ENCODE peak calls at places on chromosome 9, in ten cellular contexts. L, C, O, Z, Y, P, T, B, F and R are unnamed samples. For H3K79me2 and H3K4me1, the result is how much of the 10 kb centered on the place peaks cover.

GRCh38 chr9:101727621-101728524 is 10.6 kb downstream of the GRIN3A start:
- DNase-seq in F (no peak), C (peak), B (peak), T (peak), P (no peak), Y (no peak), L (peak), O (peak), Z (no peak), R (no peak)

GRCh38 chr9:86977205-86977835 is 30.0 kb upstream of the GAS1 start:
- DNase-seq in F (no peak), L (no peak), O (no peak), Y (no peak), Z (no peak), P (no peak), C (no peak), T (no peak), B (no peak), R (peak)

GRCh38 chr9:16125637-16126036 is 572.8 kb downstream of the CCDC171 start:
- DNase-seq in P (no peak), Y (no peak), F (no peak), T (no peak), L (no peak), O (no peak), C (no peak), B (no peak), Z (no peak), R (no peak)

GRCh38 chr9:129834489-129835127 is 467 bp downstream of the C9orf78 start:
- DNase-seq in Y (no peak), C (no peak), T (no peak), O (peak), L (peak), F (peak), B (no peak), Z (no peak), P (no peak), R (no peak)

GRCh38 chr9:70962761-70963445 is 158.5 kb downstream of the TRPM3 start:
- DNase-seq in Y (no peak), O (no peak), L (no peak), Z (no peak), P (no peak), F (no peak), T (no peak), C (no peak), B (no peak), R (peak)

GRCh38 chr9:130531670-130532069 is 47.7 kb upstream of the FUBP3 start:
- DNase-seq in Y (no peak), P (no peak), Z (no peak), B (no peak), C (no peak), F (no peak), O (no peak), T (peak), L (peak), R (no peak)

GRCh38 chr9:137492464-137493162 is 33.5 kb upstream of the NSMF start:
- DNase-seq in T (peak), B (peak), C (no peak), F (peak), P (no peak), Z (no peak), L (peak), Y (peak), O (no peak), R (peak)

GRCh38 chr9:23769307-23769935 is 56.6 kb downstream of the ELAVL2 start:
- DNase-seq in T (no peak), C (no peak), B (no peak), P (no peak), F (peak), L (no peak), Z (no peak), Y (no peak), O (peak), R (peak)

GRCh38 chr9:106864533-106865143 is 1.7 kb downstream of the ZNF462 start:
- DNase-seq in F (no peak), O (peak), P (no peak), B (no peak), L (peak), T (no peak), Z (peak), Y (no peak), C (peak), R (peak)

GRCh38 chr9:134630861-134631260 is 10.7 kb upstream of the COL5A1 start:
- DNase-seq in P (no peak), T (no peak), F (no peak), Y (no peak), L (no peak), O (no peak), Z (no peak), C (no peak), B (no peak), R (no peak)

GRCh38 chr9:97767891-97768290 is 70.8 kb upstream of the XPA start:
- DNase-seq in F (no peak), C (peak), Y (no peak), O (no peak), P (no peak), T (no peak), B (no peak), Z (no peak), L (no peak), R (no peak)

GRCh38 chr9:10274983-10275382 is 337.8 kb downstream of the PTPRD start:
- DNase-seq in B (no peak), T (no peak), Y (no peak), L (no peak), Z (peak), F (no peak), C (peak), O (no peak), P (no peak), R (no peak)
- TF ChIP-seq CTCF in B (peak), T (no peak), Y (no peak), L (peak), Z (peak), F (no peak), C (no peak), O (peak), P (peak), R (no peak)

GRCh38 chr9:115104908-115105307 is 13.0 kb downstream of the TNC start:
- DNase-seq in F (peak), C (peak), T (no peak), Z (no peak), O (no peak), P (no peak), B (no peak), L (no peak), Y (no peak), R (peak)

GRCh38 chr9:115107701-115108100 is 10.3 kb downstream of the TNC start:
- DNase-seq in Y (no peak), Z (no peak), L (no peak), B (no peak), F (no peak), O (no peak), C (no peak), P (no peak), T (no peak), R (no peak)

GRCh38 chr9:115106001-115106400 is 12.0 kb downstream of the TNC start:
- DNase-seq in C (peak), Y (no peak), T (no peak), B (no peak), Z (no peak), F (peak), P (no peak), L (no peak), O (peak), R (no peak)

GRCh38 chr9:115103746-115104477 is 14.0 kb downstream of the TNC start:
- DNase-seq in T (no peak), Y (no peak), O (no peak), C (no peak), B (no peak), L (no peak), Z (no peak), P (no peak), F (no peak), R (peak)

GRCh38 chr9:115106642-115107041 is 11.3 kb downstream of the TNC start:
- DNase-seq in F (no peak), Z (no peak), O (no peak), L (no peak), Y (no peak), C (peak), T (no peak), B (no peak), P (no peak), R (no peak)
- H3K79me2 ChIP-seq in F (under half), Z (under half), O (under half), L (half or more), Y (under half), C (half or more), T (under half), B (under half), P (under half), R (under half)

DNA sequence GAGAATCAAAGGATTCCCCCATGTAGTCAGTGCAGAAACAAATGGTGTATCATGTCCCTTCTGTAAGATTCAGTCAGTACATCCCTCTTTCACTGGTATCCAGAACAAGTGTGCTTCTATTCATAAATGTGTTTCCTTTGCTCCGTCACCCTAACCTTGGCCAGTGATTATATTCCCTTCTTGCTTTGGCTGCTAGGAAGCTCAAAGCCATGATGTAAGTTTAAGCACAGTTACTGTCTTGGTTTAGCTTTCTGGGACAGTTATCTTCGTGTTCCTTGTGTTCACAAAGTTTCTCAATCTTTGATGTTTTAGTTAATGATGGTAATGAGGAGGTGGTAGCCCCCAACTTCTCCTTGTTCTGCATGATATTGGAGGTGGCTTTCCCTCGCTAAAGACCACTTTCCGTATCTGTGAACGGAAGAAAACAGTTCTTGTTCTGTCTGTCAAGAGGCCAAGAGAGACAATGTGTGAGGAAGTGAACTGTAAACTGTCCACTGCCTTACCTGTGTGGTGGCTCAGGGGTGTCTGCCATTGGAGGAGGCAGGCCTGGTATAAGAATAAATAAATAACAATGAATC is 2.2 kb upstream of the AMBP start:
- DNase-seq in Y (no peak), T (no peak), C (no peak), L (no peak), O (no peak), F (no peak), Z (no peak), B (no peak), P (no peak), R (no peak)
- H3K4me1 ChIP-seq in Y (under half), T (under half), C (under half), L (under half), O (under half), F (under half), Z (under half), B (under half), P (under half), R (under half)

GRCh38 chr9:111979561-111979960 is 82.9 kb downstream of the UGCG start:
- DNase-seq in B (no peak), C (no peak), L (no peak), Z (no peak), F (no peak), P (no peak), O (no peak), Y (no peak), T (no peak), R (no peak)
- TF ChIP-seq CTCF in B (no peak), C (no peak), L (no peak), Z (no peak), F (no peak), P (no peak), O (no peak), Y (no peak), T (no peak), R (peak)

DNA sequence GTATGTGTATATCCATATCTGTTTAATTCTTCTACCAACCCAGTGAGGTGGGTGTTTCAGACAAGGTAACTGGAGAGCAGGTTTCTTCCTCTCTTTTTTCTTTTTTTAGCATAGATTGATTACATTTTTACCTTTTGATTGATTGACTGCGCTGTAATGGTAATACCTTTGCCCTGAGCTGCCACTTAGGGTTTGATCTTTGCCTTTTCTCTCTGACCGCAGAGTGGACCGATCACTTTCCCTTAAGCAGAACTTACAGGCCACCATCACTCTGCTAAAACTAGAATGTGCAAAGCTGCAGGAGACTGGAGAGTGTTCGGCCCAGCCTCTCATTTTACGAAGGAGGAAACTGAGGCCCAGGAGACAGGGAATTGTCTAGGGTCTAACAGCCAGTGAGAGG is 38.0 kb downstream of the RCL1 start:
- DNase-seq in O (no peak), T (no peak), F (no peak), L (no peak), Z (no peak), P (no peak), C (no peak), Y (no peak), B (no peak), R (no peak)
- H3K79me2 ChIP-seq in O (under half), T (half or more), F (under half), L (under half), Z (under half), P (under half), C (under half), Y (half or more), B (half or more), R (half or more)

DNA sequence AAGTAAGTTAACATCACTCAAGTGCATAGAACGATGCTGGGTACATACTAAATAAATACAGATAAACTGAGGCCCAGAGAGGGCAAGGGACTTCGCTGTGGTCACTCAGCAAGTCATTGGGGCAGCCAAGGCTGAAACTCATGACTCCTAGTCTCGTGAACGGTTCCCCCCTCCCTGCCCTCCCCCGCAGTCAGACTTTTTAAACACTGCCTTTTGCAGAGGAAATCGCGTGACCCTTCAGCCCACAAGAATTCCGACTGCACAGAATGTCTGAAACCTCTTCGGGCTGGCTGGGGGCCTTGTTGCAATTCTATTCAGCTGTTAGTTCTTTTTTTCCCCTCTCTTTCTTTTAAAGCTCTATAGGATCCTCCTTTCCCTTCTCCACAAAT is 28.1 kb downstream of the NEK6 start:
- DNase-seq in C (peak), O (peak), Y (no peak), Z (peak), T (peak), F (no peak), P (no peak), B (peak), L (no peak), R (no peak)
- H3K4me1 ChIP-seq in C (half or more), O (under half), Y (under half), Z (half or more), T (under half), F (under half), P (under half), B (under half), L (under half), R (under half)

DNA sequence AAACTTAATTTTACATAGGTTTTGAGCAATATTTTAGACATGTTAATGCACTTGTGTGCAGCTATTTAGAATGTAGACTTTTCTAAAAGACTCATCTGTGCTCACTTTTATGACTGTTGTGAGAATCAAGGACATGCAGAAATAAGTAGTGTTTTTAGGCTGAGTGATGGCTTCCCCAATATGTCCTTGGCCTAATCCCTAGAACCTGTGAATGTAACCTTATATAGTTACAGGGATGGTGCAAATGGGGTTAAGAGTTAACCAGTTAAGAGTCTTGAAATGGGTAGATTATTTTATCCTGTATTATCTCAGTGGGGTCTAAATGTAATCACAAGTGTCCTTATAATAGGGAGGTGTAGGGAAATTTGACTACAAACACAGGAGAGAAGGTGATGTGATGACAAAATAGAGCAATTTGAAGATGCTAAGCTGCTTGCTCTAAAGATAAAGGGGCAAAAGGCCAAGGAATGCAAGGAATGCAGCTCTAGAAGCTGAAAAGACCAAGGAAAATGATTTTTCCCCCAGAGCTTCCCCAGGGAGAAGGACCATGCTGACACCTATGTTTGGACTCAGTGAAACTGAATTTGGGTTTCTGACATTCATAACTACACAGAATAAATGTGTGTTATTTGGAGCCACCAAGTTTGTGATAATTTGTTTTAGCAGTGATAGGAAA is 298.0 kb upstream of the PAPPA start:
- DNase-seq in F (no peak), Y (no peak), L (no peak), O (no peak), P (no peak), T (no peak), Z (no peak), C (no peak), B (no peak), R (no peak)
- TF ChIP-seq CTCF in F (no peak), Y (no peak), L (no peak), O (no peak), P (no peak), T (no peak), Z (no peak), C (no peak), B (no peak), R (no peak)

GRCh38 chr9:109737295-109737694 is 42.7 kb upstream of the PALM2AKAP2 start:
- DNase-seq in F (no peak), Z (no peak), C (no peak), L (no peak), B (no peak), T (no peak), O (no peak), P (no peak), Y (no peak), R (no peak)
- H3K79me2 ChIP-seq in F (under half), Z (under half), C (under half), L (under half), B (under half), T (under half), O (under half), P (under half), Y (under half), R (under half)